ENCODE peak calls at places on chromosome 11, in nine cellular contexts. One of them, this sample, is unnamed.

GRCh38 chr11:57335343-57336110 is at the start of gene SSRP1:
- DNase-seq in NCI-H1417: peak
- DNase-seq in activated CD4-positive, CD25-positive, alpha-beta regulatory T cell treated with anti-CD3 and anti-CD28 coated beads, Interleukin-2, amount 50 U/mL, for 72 hours: peak
- DNase-seq in cardiac muscle cell: peak
- DNase-seq in tibial nerve: peak
- DNase-seq in effector CD4-positive, alpha-beta T cell: peak
- DNase-seq in activated T-cell treated with anti-CD3 and anti-CD28 coated beads, Interleukin-2, amount 50 U/mL, for 72 hours: peak
- DNase-seq in NCI-H774: peak
- DNase-seq in sigmoid colon: peak
- DNase-seq in this sample: peak

GRCh38 chr11:2772544-2773031 is 72.8 kb upstream of the KCNQ1OT1 start:
- DNase-seq in NCI-H1417: no peak
- DNase-seq in activated CD4-positive, CD25-positive, alpha-beta regulatory T cell treated with anti-CD3 and anti-CD28 coated beads, Interleukin-2, amount 50 U/mL, for 72 hours: peak
- DNase-seq in cardiac muscle cell: peak
- DNase-seq in tibial nerve: no peak
- DNase-seq in effector CD4-positive, alpha-beta T cell: peak
- DNase-seq in activated T-cell treated with anti-CD3 and anti-CD28 coated beads, Interleukin-2, amount 50 U/mL, for 72 hours: peak
- DNase-seq in NCI-H774: no peak
- DNase-seq in sigmoid colon: no peak
- DNase-seq in this sample: no peak

GRCh38 chr11:75836422-75836821 is 21.4 kb downstream of the UVRAG start:
- DNase-seq in NCI-H1417: no peak
- DNase-seq in activated CD4-positive, CD25-positive, alpha-beta regulatory T cell treated with anti-CD3 and anti-CD28 coated beads, Interleukin-2, amount 50 U/mL, for 72 hours: no peak
- DNase-seq in cardiac muscle cell: no peak
- DNase-seq in tibial nerve: no peak
- DNase-seq in effector CD4-positive, alpha-beta T cell: no peak
- DNase-seq in activated T-cell treated with anti-CD3 and anti-CD28 coated beads, Interleukin-2, amount 50 U/mL, for 72 hours: no peak
- DNase-seq in NCI-H774: no peak
- DNase-seq in sigmoid colon: no peak
- DNase-seq in this sample: no peak

GRCh38 chr11:79086056-79086455 is 354.8 kb downstream of the TENM4 start:
- DNase-seq in NCI-H1417: no peak
- DNase-seq in activated CD4-positive, CD25-positive, alpha-beta regulatory T cell treated with anti-CD3 and anti-CD28 coated beads, Interleukin-2, amount 50 U/mL, for 72 hours: no peak
- DNase-seq in cardiac muscle cell: no peak
- DNase-seq in tibial nerve: no peak
- DNase-seq in effector CD4-positive, alpha-beta T cell: no peak
- DNase-seq in activated T-cell treated with anti-CD3 and anti-CD28 coated beads, Interleukin-2, amount 50 U/mL, for 72 hours: no peak
- DNase-seq in NCI-H774: no peak
- DNase-seq in sigmoid colon: no peak
- DNase-seq in this sample: no peak

GRCh38 chr11:62025429-62026105 is 58.1 kb upstream of the FTH1 start:
- DNase-seq in NCI-H1417: no peak
- DNase-seq in activated CD4-positive, CD25-positive, alpha-beta regulatory T cell treated with anti-CD3 and anti-CD28 coated beads, Interleukin-2, amount 50 U/mL, for 72 hours: peak
- DNase-seq in cardiac muscle cell: peak
- DNase-seq in tibial nerve: peak
- DNase-seq in effector CD4-positive, alpha-beta T cell: peak
- DNase-seq in activated T-cell treated with anti-CD3 and anti-CD28 coated beads, Interleukin-2, amount 50 U/mL, for 72 hours: peak
- DNase-seq in NCI-H774: no peak
- DNase-seq in sigmoid colon: peak
- DNase-seq in this sample: no peak

GRCh38 chr11:36672815-36673450 is 74.9 kb upstream of the RAG2 start:
- DNase-seq in NCI-H1417: peak
- DNase-seq in activated CD4-positive, CD25-positive, alpha-beta regulatory T cell treated with anti-CD3 and anti-CD28 coated beads, Interleukin-2, amount 50 U/mL, for 72 hours: no peak
- DNase-seq in cardiac muscle cell: peak
- DNase-seq in tibial nerve: peak
- DNase-seq in effector CD4-positive, alpha-beta T cell: no peak
- DNase-seq in activated T-cell treated with anti-CD3 and anti-CD28 coated beads, Interleukin-2, amount 50 U/mL, for 72 hours: no peak
- DNase-seq in NCI-H774: no peak
- DNase-seq in sigmoid colon: no peak
- DNase-seq in this sample: no peak

GRCh38 chr11:34633990-34634725 is 13.3 kb downstream of the EHF start:
- DNase-seq in NCI-H1417: no peak
- DNase-seq in activated CD4-positive, CD25-positive, alpha-beta regulatory T cell treated with anti-CD3 and anti-CD28 coated beads, Interleukin-2, amount 50 U/mL, for 72 hours: no peak
- DNase-seq in cardiac muscle cell: peak
- DNase-seq in tibial nerve: peak
- DNase-seq in effector CD4-positive, alpha-beta T cell: no peak
- DNase-seq in activated T-cell treated with anti-CD3 and anti-CD28 coated beads, Interleukin-2, amount 50 U/mL, for 72 hours: no peak
- DNase-seq in NCI-H774: no peak
- DNase-seq in sigmoid colon: no peak
- DNase-seq in this sample: no peak

GRCh38 chr11:119421941-119422504 is 949 bp downstream of the THY1 start:
- DNase-seq in NCI-H1417: no peak
- DNase-seq in activated CD4-positive, CD25-positive, alpha-beta regulatory T cell treated with anti-CD3 and anti-CD28 coated beads, Interleukin-2, amount 50 U/mL, for 72 hours: no peak
- DNase-seq in cardiac muscle cell: peak
- DNase-seq in tibial nerve: no peak
- DNase-seq in effector CD4-positive, alpha-beta T cell: no peak
- DNase-seq in activated T-cell treated with anti-CD3 and anti-CD28 coated beads, Interleukin-2, amount 50 U/mL, for 72 hours: peak
- DNase-seq in NCI-H774: no peak
- DNase-seq in sigmoid colon: no peak
- DNase-seq in this sample: no peak

GRCh38 chr11:131037873-131038272 is 121.6 kb upstream of the SNX19 start:
- DNase-seq in NCI-H1417: no peak
- DNase-seq in activated CD4-positive, CD25-positive, alpha-beta regulatory T cell treated with anti-CD3 and anti-CD28 coated beads, Interleukin-2, amount 50 U/mL, for 72 hours: no peak
- DNase-seq in cardiac muscle cell: peak
- DNase-seq in tibial nerve: no peak
- DNase-seq in effector CD4-positive, alpha-beta T cell: no peak
- DNase-seq in activated T-cell treated with anti-CD3 and anti-CD28 coated beads, Interleukin-2, amount 50 U/mL, for 72 hours: no peak
- DNase-seq in NCI-H774: no peak
- DNase-seq in sigmoid colon: no peak
- DNase-seq in this sample: no peak

GRCh38 chr11:29432719-29433325 is 584.0 kb downstream of the KCNA4 start:
- DNase-seq in NCI-H1417: peak
- DNase-seq in activated CD4-positive, CD25-positive, alpha-beta regulatory T cell treated with anti-CD3 and anti-CD28 coated beads, Interleukin-2, amount 50 U/mL, for 72 hours: no peak
- DNase-seq in cardiac muscle cell: peak
- DNase-seq in tibial nerve: no peak
- DNase-seq in effector CD4-positive, alpha-beta T cell: no peak
- DNase-seq in activated T-cell treated with anti-CD3 and anti-CD28 coated beads, Interleukin-2, amount 50 U/mL, for 72 hours: no peak
- DNase-seq in NCI-H774: peak
- DNase-seq in sigmoid colon: no peak
- DNase-seq in this sample: peak

GRCh38 chr11:2212411-2213251 is 41.0 kb upstream of the TH start:
- DNase-seq in NCI-H1417: no peak
- DNase-seq in activated CD4-positive, CD25-positive, alpha-beta regulatory T cell treated with anti-CD3 and anti-CD28 coated beads, Interleukin-2, amount 50 U/mL, for 72 hours: peak
- DNase-seq in cardiac muscle cell: no peak
- DNase-seq in tibial nerve: no peak
- DNase-seq in effector CD4-positive, alpha-beta T cell: no peak
- DNase-seq in activated T-cell treated with anti-CD3 and anti-CD28 coated beads, Interleukin-2, amount 50 U/mL, for 72 hours: no peak
- DNase-seq in NCI-H774: no peak
- DNase-seq in sigmoid colon: peak
- DNase-seq in this sample: no peak

GRCh38 chr11:73475549-73475948 is 99.3 kb downstream of the RELT start:
- DNase-seq in NCI-H1417: no peak
- DNase-seq in activated CD4-positive, CD25-positive, alpha-beta regulatory T cell treated with anti-CD3 and anti-CD28 coated beads, Interleukin-2, amount 50 U/mL, for 72 hours: no peak
- DNase-seq in cardiac muscle cell: no peak
- DNase-seq in tibial nerve: no peak
- DNase-seq in effector CD4-positive, alpha-beta T cell: no peak
- DNase-seq in activated T-cell treated with anti-CD3 and anti-CD28 coated beads, Interleukin-2, amount 50 U/mL, for 72 hours: no peak
- DNase-seq in NCI-H774: no peak
- DNase-seq in sigmoid colon: no peak
- DNase-seq in this sample: no peak

GRCh38 chr11:62138630-62139425 is 15.0 kb downstream of the INCENP start:
- DNase-seq in NCI-H1417: no peak
- DNase-seq in activated CD4-positive, CD25-positive, alpha-beta regulatory T cell treated with anti-CD3 and anti-CD28 coated beads, Interleukin-2, amount 50 U/mL, for 72 hours: no peak
- DNase-seq in cardiac muscle cell: no peak
- DNase-seq in tibial nerve: no peak
- DNase-seq in effector CD4-positive, alpha-beta T cell: no peak
- DNase-seq in activated T-cell treated with anti-CD3 and anti-CD28 coated beads, Interleukin-2, amount 50 U/mL, for 72 hours: no peak
- DNase-seq in NCI-H774: no peak
- DNase-seq in sigmoid colon: no peak
- DNase-seq in this sample: no peak

GRCh38 chr11:28250192-28250591 is 142.0 kb downstream of the METTL15 start:
- DNase-seq in NCI-H1417: no peak
- DNase-seq in activated CD4-positive, CD25-positive, alpha-beta regulatory T cell treated with anti-CD3 and anti-CD28 coated beads, Interleukin-2, amount 50 U/mL, for 72 hours: no peak
- DNase-seq in cardiac muscle cell: no peak
- DNase-seq in tibial nerve: no peak
- DNase-seq in effector CD4-positive, alpha-beta T cell: no peak
- DNase-seq in activated T-cell treated with anti-CD3 and anti-CD28 coated beads, Interleukin-2, amount 50 U/mL, for 72 hours: no peak
- DNase-seq in NCI-H774: no peak
- DNase-seq in sigmoid colon: no peak
- DNase-seq in this sample: no peak

GRCh38 chr11:69011624-69012091 is 1.4 kb downstream of the MRGPRF start:
- DNase-seq in NCI-H1417: no peak
- DNase-seq in activated CD4-positive, CD25-positive, alpha-beta regulatory T cell treated with anti-CD3 and anti-CD28 coated beads, Interleukin-2, amount 50 U/mL, for 72 hours: no peak
- DNase-seq in cardiac muscle cell: no peak
- DNase-seq in tibial nerve: no peak
- DNase-seq in effector CD4-positive, alpha-beta T cell: no peak
- DNase-seq in activated T-cell treated with anti-CD3 and anti-CD28 coated beads, Interleukin-2, amount 50 U/mL, for 72 hours: no peak
- DNase-seq in NCI-H774: no peak
- DNase-seq in sigmoid colon: no peak
- DNase-seq in this sample: no peak

GRCh38 chr11:35546317-35546716 is 20.9 kb upstream of the PAMR1 start:
- DNase-seq in NCI-H1417: no peak
- DNase-seq in activated CD4-positive, CD25-positive, alpha-beta regulatory T cell treated with anti-CD3 and anti-CD28 coated beads, Interleukin-2, amount 50 U/mL, for 72 hours: no peak
- DNase-seq in cardiac muscle cell: no peak
- DNase-seq in tibial nerve: no peak
- DNase-seq in effector CD4-positive, alpha-beta T cell: no peak
- DNase-seq in activated T-cell treated with anti-CD3 and anti-CD28 coated beads, Interleukin-2, amount 50 U/mL, for 72 hours: no peak
- DNase-seq in NCI-H774: no peak
- DNase-seq in sigmoid colon: no peak
- DNase-seq in this sample: no peak

GRCh38 chr11:75535039-75535563 is 9.4 kb upstream of the GDPD5 start:
- DNase-seq in NCI-H1417: no peak
- DNase-seq in activated CD4-positive, CD25-positive, alpha-beta regulatory T cell treated with anti-CD3 and anti-CD28 coated beads, Interleukin-2, amount 50 U/mL, for 72 hours: no peak
- DNase-seq in cardiac muscle cell: no peak
- DNase-seq in tibial nerve: no peak
- DNase-seq in effector CD4-positive, alpha-beta T cell: no peak
- DNase-seq in activated T-cell treated with anti-CD3 and anti-CD28 coated beads, Interleukin-2, amount 50 U/mL, for 72 hours: no peak
- DNase-seq in NCI-H774: no peak
- DNase-seq in sigmoid colon: no peak
- DNase-seq in this sample: no peak

GRCh38 chr11:132535830-132536229 is 996.5 kb downstream of the OPCML start:
- DNase-seq in NCI-H1417: no peak
- DNase-seq in activated CD4-positive, CD25-positive, alpha-beta regulatory T cell treated with anti-CD3 and anti-CD28 coated beads, Interleukin-2, amount 50 U/mL, for 72 hours: no peak
- DNase-seq in cardiac muscle cell: no peak
- DNase-seq in tibial nerve: no peak
- DNase-seq in effector CD4-positive, alpha-beta T cell: no peak
- DNase-seq in activated T-cell treated with anti-CD3 and anti-CD28 coated beads, Interleukin-2, amount 50 U/mL, for 72 hours: no peak
- DNase-seq in NCI-H774: no peak
- DNase-seq in sigmoid colon: no peak
- DNase-seq in this sample: no peak

GRCh38 chr11:69637956-69638871 is 2.7 kb upstream of the CCND1 start:
- DNase-seq in NCI-H1417: no peak
- DNase-seq in activated CD4-positive, CD25-positive, alpha-beta regulatory T cell treated with anti-CD3 and anti-CD28 coated beads, Interleukin-2, amount 50 U/mL, for 72 hours: no peak
- DNase-seq in cardiac muscle cell: peak
- DNase-seq in tibial nerve: no peak
- DNase-seq in effector CD4-positive, alpha-beta T cell: no peak
- DNase-seq in activated T-cell treated with anti-CD3 and anti-CD28 coated beads, Interleukin-2, amount 50 U/mL, for 72 hours: no peak
- DNase-seq in NCI-H774: no peak
- DNase-seq in sigmoid colon: peak
- DNase-seq in this sample: no peak

GRCh38 chr11:80773919-80774318 is 1333.1 kb upstream of the TENM4 start:
- DNase-seq in NCI-H1417: no peak
- DNase-seq in activated CD4-positive, CD25-positive, alpha-beta regulatory T cell treated with anti-CD3 and anti-CD28 coated beads, Interleukin-2, amount 50 U/mL, for 72 hours: no peak
- DNase-seq in cardiac muscle cell: no peak
- DNase-seq in tibial nerve: no peak
- DNase-seq in effector CD4-positive, alpha-beta T cell: no peak
- DNase-seq in activated T-cell treated with anti-CD3 and anti-CD28 coated beads, Interleukin-2, amount 50 U/mL, for 72 hours: no peak
- DNase-seq in NCI-H774: no peak
- DNase-seq in sigmoid colon: no peak
- DNase-seq in this sample: no peak

GRCh38 chr11:108895579-108896480 is 231.0 kb downstream of the DDX10 start:
- DNase-seq in NCI-H1417: no peak
- DNase-seq in activated CD4-positive, CD25-positive, alpha-beta regulatory T cell treated with anti-CD3 and anti-CD28 coated beads, Interleukin-2, amount 50 U/mL, for 72 hours: no peak
- DNase-seq in cardiac muscle cell: peak
- DNase-seq in tibial nerve: no peak
- DNase-seq in effector CD4-positive, alpha-beta T cell: no peak
- DNase-seq in activated T-cell treated with anti-CD3 and anti-CD28 coated beads, Interleukin-2, amount 50 U/mL, for 72 hours: no peak
- DNase-seq in NCI-H774: no peak
- DNase-seq in sigmoid colon: no peak
- DNase-seq in this sample: no peak

GRCh38 chr11:45847908-45848316 is 637 bp downstream of the CRY2 start:
- DNase-seq in NCI-H1417: peak
- DNase-seq in activated CD4-positive, CD25-positive, alpha-beta regulatory T cell treated with anti-CD3 and anti-CD28 coated beads, Interleukin-2, amount 50 U/mL, for 72 hours: peak
- DNase-seq in cardiac muscle cell: peak
- DNase-seq in tibial nerve: peak
- DNase-seq in effector CD4-positive, alpha-beta T cell: peak
- DNase-seq in activated T-cell treated with anti-CD3 and anti-CD28 coated beads, Interleukin-2, amount 50 U/mL, for 72 hours: peak
- DNase-seq in NCI-H774: no peak
- DNase-seq in sigmoid colon: peak
- DNase-seq in this sample: no peak

GRCh38 chr11:43632171-43632570 is 48.4 kb upstream of the HSD17B12 start:
- DNase-seq in NCI-H1417: no peak
- DNase-seq in activated CD4-positive, CD25-positive, alpha-beta regulatory T cell treated with anti-CD3 and anti-CD28 coated beads, Interleukin-2, amount 50 U/mL, for 72 hours: no peak
- DNase-seq in cardiac muscle cell: no peak
- DNase-seq in tibial nerve: no peak
- DNase-seq in effector CD4-positive, alpha-beta T cell: no peak
- DNase-seq in activated T-cell treated with anti-CD3 and anti-CD28 coated beads, Interleukin-2, amount 50 U/mL, for 72 hours: no peak
- DNase-seq in NCI-H774: no peak
- DNase-seq in sigmoid colon: no peak
- DNase-seq in this sample: no peak

GRCh38 chr11:73200256-73200655 is 17.8 kb upstream of the P2RY2 start:
- DNase-seq in NCI-H1417: no peak
- DNase-seq in activated CD4-positive, CD25-positive, alpha-beta regulatory T cell treated with anti-CD3 and anti-CD28 coated beads, Interleukin-2, amount 50 U/mL, for 72 hours: no peak
- DNase-seq in cardiac muscle cell: no peak
- DNase-seq in tibial nerve: no peak
- DNase-seq in effector CD4-positive, alpha-beta T cell: no peak
- DNase-seq in activated T-cell treated with anti-CD3 and anti-CD28 coated beads, Interleukin-2, amount 50 U/mL, for 72 hours: no peak
- DNase-seq in NCI-H774: no peak
- DNase-seq in sigmoid colon: peak
- DNase-seq in this sample: no peak

GRCh38 chr11:95647805-95648379 is 141.7 kb downstream of the FAM76B start:
- DNase-seq in NCI-H1417: no peak
- DNase-seq in activated CD4-positive, CD25-positive, alpha-beta regulatory T cell treated with anti-CD3 and anti-CD28 coated beads, Interleukin-2, amount 50 U/mL, for 72 hours: no peak
- DNase-seq in cardiac muscle cell: no peak
- DNase-seq in tibial nerve: no peak
- DNase-seq in effector CD4-positive, alpha-beta T cell: no peak
- DNase-seq in activated T-cell treated with anti-CD3 and anti-CD28 coated beads, Interleukin-2, amount 50 U/mL, for 72 hours: no peak
- DNase-seq in NCI-H774: no peak
- DNase-seq in sigmoid colon: no peak
- DNase-seq in this sample: no peak

GRCh38 chr11:62553839-62554361 is 7.3 kb upstream of the AHNAK start:
- DNase-seq in NCI-H1417: no peak
- DNase-seq in activated CD4-positive, CD25-positive, alpha-beta regulatory T cell treated with anti-CD3 and anti-CD28 coated beads, Interleukin-2, amount 50 U/mL, for 72 hours: no peak
- DNase-seq in cardiac muscle cell: no peak
- DNase-seq in tibial nerve: no peak
- DNase-seq in effector CD4-positive, alpha-beta T cell: no peak
- DNase-seq in activated T-cell treated with anti-CD3 and anti-CD28 coated beads, Interleukin-2, amount 50 U/mL, for 72 hours: no peak
- DNase-seq in NCI-H774: no peak
- DNase-seq in sigmoid colon: no peak
- DNase-seq in this sample: no peak

GRCh38 chr11:45079075-45079444 is 67.4 kb upstream of the PRDM11 start:
- DNase-seq in NCI-H1417: no peak
- DNase-seq in activated CD4-positive, CD25-positive, alpha-beta regulatory T cell treated with anti-CD3 and anti-CD28 coated beads, Interleukin-2, amount 50 U/mL, for 72 hours: no peak
- DNase-seq in cardiac muscle cell: no peak
- DNase-seq in tibial nerve: no peak
- DNase-seq in effector CD4-positive, alpha-beta T cell: no peak
- DNase-seq in activated T-cell treated with anti-CD3 and anti-CD28 coated beads, Interleukin-2, amount 50 U/mL, for 72 hours: no peak
- DNase-seq in NCI-H774: no peak
- DNase-seq in sigmoid colon: peak
- DNase-seq in this sample: no peak

GRCh38 chr11:57493507-57494503 is 21.7 kb downstream of the SLC43A1 start:
- DNase-seq in NCI-H1417: peak
- DNase-seq in activated CD4-positive, CD25-positive, alpha-beta regulatory T cell treated with anti-CD3 and anti-CD28 coated beads, Interleukin-2, amount 50 U/mL, for 72 hours: peak
- DNase-seq in cardiac muscle cell: peak
- DNase-seq in tibial nerve: peak
- DNase-seq in effector CD4-positive, alpha-beta T cell: peak
- DNase-seq in activated T-cell treated with anti-CD3 and anti-CD28 coated beads, Interleukin-2, amount 50 U/mL, for 72 hours: peak
- DNase-seq in NCI-H774: peak
- DNase-seq in sigmoid colon: peak
- DNase-seq in this sample: peak

GRCh38 chr11:74319139-74319538 is 7.7 kb upstream of the P4HA3 start:
- DNase-seq in NCI-H1417: no peak
- DNase-seq in activated CD4-positive, CD25-positive, alpha-beta regulatory T cell treated with anti-CD3 and anti-CD28 coated beads, Interleukin-2, amount 50 U/mL, for 72 hours: no peak
- DNase-seq in cardiac muscle cell: peak
- DNase-seq in tibial nerve: no peak
- DNase-seq in effector CD4-positive, alpha-beta T cell: no peak
- DNase-seq in activated T-cell treated with anti-CD3 and anti-CD28 coated beads, Interleukin-2, amount 50 U/mL, for 72 hours: no peak
- DNase-seq in NCI-H774: no peak
- DNase-seq in sigmoid colon: no peak
- DNase-seq in this sample: no peak

GRCh38 chr11:69377029-69377952 is 83.3 kb downstream of the MYEOV start:
- DNase-seq in NCI-H1417: no peak
- DNase-seq in activated CD4-positive, CD25-positive, alpha-beta regulatory T cell treated with anti-CD3 and anti-CD28 coated beads, Interleukin-2, amount 50 U/mL, for 72 hours: peak
- DNase-seq in cardiac muscle cell: no peak
- DNase-seq in tibial nerve: no peak
- DNase-seq in effector CD4-positive, alpha-beta T cell: no peak
- DNase-seq in activated T-cell treated with anti-CD3 and anti-CD28 coated beads, Interleukin-2, amount 50 U/mL, for 72 hours: no peak
- DNase-seq in NCI-H774: no peak
- DNase-seq in sigmoid colon: no peak
- DNase-seq in this sample: no peak

GRCh38 chr11:16191852-16192240 is 164.5 kb downstream of the SOX6 start:
- DNase-seq in NCI-H1417: peak
- DNase-seq in activated CD4-positive, CD25-positive, alpha-beta regulatory T cell treated with anti-CD3 and anti-CD28 coated beads, Interleukin-2, amount 50 U/mL, for 72 hours: no peak
- DNase-seq in cardiac muscle cell: no peak
- DNase-seq in tibial nerve: no peak
- DNase-seq in effector CD4-positive, alpha-beta T cell: no peak
- DNase-seq in activated T-cell treated with anti-CD3 and anti-CD28 coated beads, Interleukin-2, amount 50 U/mL, for 72 hours: no peak
- DNase-seq in NCI-H774: no peak
- DNase-seq in sigmoid colon: no peak
- DNase-seq in this sample: no peak